ENCODE peak calls at places on chromosomes 3 and 15, in ten cellular contexts. O is retina; T is substantia nigra; D is A172; A is stimulated activated CD4-positive, alpha-beta T cell treated with anti-CD3 and anti-CD28 coated beads, Interleukin-1b, Interleukin-23, amount 100 ng/mL, for 48 hours; Z is COLO829; C is thoracic aorta; Y is fibroblast of lung; X is Kasumi-1; Q is fibroblast of the aortic adventitia. F is an unnamed sample.

GRCh38 chr3:171781711-171782127 is 28.6 kb downstream of the PLD1 start:
- DNase-seq in T (no peak), D (peak), Q (peak), Y (peak), X (no peak), C (no peak), O (no peak), A (no peak), Z (peak), F (no peak)

GRCh38 chr3:124784686-124785382 is 54.6 kb downstream of the UMPS start:
- DNase-seq in D (no peak), A (no peak), Q (no peak), Z (no peak), X (no peak), O (no peak), T (no peak), Y (no peak), C (peak), F (peak)

GRCh38 chr3:100629728-100630127 is 20.3 kb downstream of the ADGRG7 start:
- DNase-seq in A (no peak), O (no peak), Q (no peak), D (no peak), Y (no peak), T (no peak), Z (no peak), X (no peak), C (no peak), F (peak)

GRCh38 chr3:108486910-108487309 is 23.5 kb downstream of the MYH15 start:
- DNase-seq in A (no peak), Y (peak), X (no peak), C (no peak), T (peak), D (peak), O (peak), Z (peak), Q (peak), F (no peak)

GRCh38 chr3:31472479-31473390 is 60.0 kb upstream of the STT3B start:
- DNase-seq in A (peak), O (no peak), X (no peak), D (peak), C (no peak), T (no peak), Z (no peak), Q (peak), Y (peak), F (peak)

GRCh38 chr3:185865277-185865676 is 40.4 kb upstream of the IGF2BP2 start:
- DNase-seq in T (no peak), X (no peak), O (peak), A (no peak), Q (no peak), C (no peak), Z (no peak), D (no peak), Y (no peak), F (no peak)

GRCh38 chr15:85402195-85402921 is 22.0 kb downstream of the AKAP13 start:
- DNase-seq in T (no peak), A (no peak), C (no peak), Q (peak), Y (peak), O (no peak), X (peak), D (no peak), Z (no peak), F (no peak)

GRCh38 chr3:197494366-197495058 is 61.3 kb downstream of the BDH1 start:
- DNase-seq in O (no peak), D (peak), C (no peak), X (no peak), A (no peak), Z (no peak), T (no peak), Q (peak), Y (no peak), F (no peak)

GRCh38 chr3:11434017-11434526 is 161.9 kb downstream of the ATG7 start:
- DNase-seq in Z (peak), D (peak), X (no peak), A (no peak), Y (peak), Q (peak), T (peak), C (peak), O (no peak), F (no peak)

GRCh38 chr15:72967397-72967796 is 84.9 kb upstream of the NEO1 start:
- DNase-seq in D (no peak), Z (no peak), Q (no peak), A (no peak), T (no peak), C (no peak), Y (no peak), O (no peak), X (no peak), F (no peak)

GRCh38 chr3:32238027-32238815 is at the start of gene CMTM8:
- DNase-seq in Q (no peak), T (no peak), Z (peak), C (no peak), X (peak), D (peak), O (peak), A (peak), Y (peak), F (peak)

GRCh38 chr15:90219421-90220141 is 14.2 kb downstream of the CIB1 start:
- DNase-seq in Q (no peak), D (no peak), A (peak), C (no peak), Z (peak), X (peak), O (peak), Y (no peak), T (no peak), F (peak)

GRCh38 chr15:98647026-98647773 is 1.1 kb upstream of the IGF1R start:
- DNase-seq in Z (no peak), O (peak), Y (peak), A (peak), X (peak), T (peak), Q (peak), C (no peak), D (peak), F (peak)

GRCh38 chr15:101810905-101811304 is 1.1 kb upstream of the OR4F15 start:
- DNase-seq in C (no peak), Z (peak), A (no peak), D (no peak), Y (peak), O (no peak), T (no peak), X (peak), Q (peak), F (no peak)

GRCh38 chr15:78034495-78035191 is 42.9 kb downstream of the TBC1D2B start:
- DNase-seq in T (no peak), C (no peak), Y (peak), A (peak), Q (no peak), O (no peak), X (peak), Z (no peak), D (no peak), F (peak)

GRCh38 chr15:78685157-78685830 is 44.3 kb upstream of the CHRNB4 start:
- DNase-seq in Z (peak), C (no peak), Y (no peak), O (no peak), Q (no peak), D (no peak), T (no peak), A (no peak), X (no peak), F (no peak)

GRCh38 chr15:40906947-40907802 is 12.9 kb downstream of the VPS18 start:
- DNase-seq in C (no peak), Y (no peak), Q (no peak), Z (no peak), A (peak), T (no peak), O (no peak), D (peak), X (peak), F (no peak)

GRCh38 chr15:51879555-51879954 is 50.1 kb downstream of the TMOD3 start:
- DNase-seq in D (no peak), Q (peak), Z (no peak), A (no peak), O (no peak), T (no peak), X (no peak), Y (peak), C (no peak), F (no peak)

GRCh38 chr3:4741404-4742307 is 237.6 kb upstream of the BHLHE40 start:
- DNase-seq in T (no peak), Z (peak), D (peak), C (peak), O (no peak), Q (peak), X (peak), Y (peak), A (no peak), F (no peak)

GRCh38 chr3:66797916-66798560 is 200.1 kb upstream of the KBTBD8 start:
- DNase-seq in D (peak), T (peak), O (peak), Q (peak), A (no peak), X (no peak), Z (peak), C (no peak), Y (peak), F (no peak)

GRCh38 chr15:63506537-63507035 is 2.2 kb downstream of the USP3 start:
- DNase-seq in X (no peak), A (no peak), O (no peak), Q (no peak), D (no peak), C (no peak), Z (no peak), T (no peak), Y (peak), F (no peak)

GRCh38 chr3:54746722-54747121 is 181.1 kb downstream of the LRTM1 start:
- DNase-seq in X (no peak), C (no peak), T (no peak), D (no peak), A (no peak), Q (no peak), O (no peak), Y (no peak), Z (no peak), F (no peak)

GRCh38 chr3:194893121-194893979 is 207.7 kb downstream of the FAM43A start:
- DNase-seq in D (no peak), Q (no peak), X (no peak), O (no peak), A (no peak), T (no peak), Z (no peak), C (no peak), Y (no peak), F (no peak)

GRCh38 chr3:128369881-128370642 is 96.6 kb downstream of the DNAJB8 start:
- DNase-seq in O (no peak), D (no peak), Q (no peak), Y (no peak), T (no peak), Z (no peak), X (no peak), A (no peak), C (no peak), F (no peak)

GRCh38 chr15:60110909-60111308 is 106.8 kb downstream of the FOXB1 start:
- DNase-seq in C (no peak), X (no peak), Z (no peak), A (no peak), T (no peak), Q (no peak), D (no peak), Y (no peak), O (no peak), F (no peak)

GRCh38 chr3:133843634-133844033 is 38.0 kb downstream of the SRPRB start:
- DNase-seq in O (no peak), Z (no peak), C (no peak), Q (no peak), X (no peak), T (no peak), A (no peak), Y (peak), D (peak), F (no peak)

GRCh38 chr3:9064853-9065252 is 101.6 kb upstream of the RAD18 start:
- DNase-seq in X (no peak), O (no peak), C (no peak), Y (no peak), Q (peak), T (no peak), D (no peak), A (no peak), Z (no peak), F (no peak)

GRCh38 chr3:51336261-51336660 is 48.8 kb upstream of the MANF start:
- DNase-seq in D (no peak), O (no peak), Q (no peak), A (no peak), T (no peak), X (no peak), C (no peak), Y (no peak), Z (no peak), F (no peak)

GRCh38 chr3:72320096-72320910 is 527.9 kb downstream of the SHQ1 start:
- DNase-seq in T (no peak), C (no peak), Q (no peak), D (no peak), O (no peak), Z (no peak), Y (no peak), A (no peak), X (no peak), F (no peak)

GRCh38 chr3:42116466-42116865 is 25.3 kb downstream of the TRAK1 start:
- DNase-seq in C (no peak), Q (no peak), Y (no peak), O (no peak), A (no peak), D (no peak), T (no peak), Z (no peak), X (no peak), F (no peak)

GRCh38 chr15:27797765-27798164 is 301.4 kb downstream of the OCA2 start:
- DNase-seq in T (no peak), A (no peak), C (no peak), X (no peak), Y (no peak), Q (no peak), Z (no peak), D (no peak), O (no peak), F (no peak)

GRCh38 chr3:113234688-113235260 is 23.4 kb downstream of the BOC start:
- DNase-seq in Z (no peak), Q (no peak), Y (no peak), A (no peak), C (no peak), O (no peak), D (no peak), X (no peak), T (no peak), F (no peak)

GRCh38 chr3:64716110-64716509 is 28.3 kb upstream of the ADAMTS9 start:
- DNase-seq in Z (peak), C (no peak), X (no peak), Q (no peak), O (no peak), A (no peak), T (no peak), Y (no peak), D (no peak), F (no peak)

GRCh38 chr3:126546549-126547239 is 12.0 kb downstream of the C3orf22 start:
- DNase-seq in Y (no peak), X (no peak), Q (no peak), A (no peak), Z (no peak), D (no peak), T (no peak), O (no peak), C (no peak), F (no peak)

GRCh38 chr3:61668317-61668864 is 107.0 kb downstream of the PTPRG start:
- DNase-seq in A (no peak), Z (no peak), X (no peak), T (no peak), O (no peak), Q (no peak), D (no peak), Y (no peak), C (no peak), F (no peak)